ENCODE peak calls at places on chromosome 18, in eight cellular contexts. C is right cardiac atrium, J is foreskin fibroblast, Y is SIG-M5, U is smooth muscle cell of the brain vasculature, T is non-pigmented ciliary epithelial cell, V is occipital lobe, Q is AG04449. D is an unnamed sample.

GRCh38 chr18:47628898-47629297 is 301.6 kb downstream of the SMAD2 start:
- DNase-seq in T (no peak), Q (no peak), U (no peak), Y (no peak), C (no peak), V (no peak), J (no peak), D (no peak)

GRCh38 chr18:59459352-59460059 is 100.4 kb upstream of the LMAN1 start:
- DNase-seq in Q (no peak), Y (no peak), V (no peak), J (peak), T (peak), C (no peak), U (peak), D (no peak)

GRCh38 chr18:44229693-44230108 is 451.0 kb upstream of the SETBP1 start:
- DNase-seq in Q (no peak), C (peak), J (peak), T (peak), Y (no peak), U (peak), V (peak), D (peak)

GRCh38 chr18:457120-457519 is 43.4 kb downstream of the COLEC12 start:
- DNase-seq in U (peak), Y (no peak), Q (no peak), C (peak), J (peak), T (no peak), V (no peak), D (no peak)

GRCh38 chr18:42187611-42188378 is 232.8 kb downstream of the PIK3C3 start:
- DNase-seq in V (no peak), J (no peak), Y (no peak), U (no peak), T (no peak), C (no peak), Q (no peak), D (no peak)

GRCh38 chr18:50194623-50195532 is at the start of gene MYO5B:
- DNase-seq in C (peak), V (no peak), J (no peak), Q (no peak), Y (no peak), T (no peak), U (no peak), D (no peak)

GRCh38 chr18:40338284-40338683 is 1616.8 kb upstream of the PIK3C3 start:
- DNase-seq in C (no peak), J (no peak), U (no peak), T (no peak), Q (no peak), Y (no peak), V (no peak), D (no peak)

GRCh38 chr18:40583671-40584070 is 1371.4 kb upstream of the PIK3C3 start:
- DNase-seq in Y (no peak), C (peak), T (no peak), V (no peak), Q (no peak), J (no peak), U (no peak), D (no peak)

GRCh38 chr18:45324489-45325111 is 290.7 kb upstream of the SLC14A2 start:
- DNase-seq in Q (no peak), U (no peak), V (no peak), Y (no peak), T (no peak), J (peak), C (peak), D (peak)

GRCh38 chr18:70558371-70558770 is 269.5 kb downstream of the SOCS6 start:
- DNase-seq in T (no peak), V (no peak), Y (no peak), U (no peak), J (no peak), C (no peak), Q (no peak), D (no peak)